ENCODE peak calls at places on chromosomes 6 and 20, in ten cellular contexts. U is breast epithelium, S is neural progenitor cell, D is suprapubic skin, F is lung, E is lower lobe of right lung, C is tibial artery, J is tibial nerve, P is fibroblast of lung, N is colonic mucosa. W is an unnamed sample. For H3K9me3 and H3K4me1, the result is how much of the 10 kb centered on the place peaks cover.

GRCh38 chr6:28537065-28537464 is 11.4 kb downstream of the GPX5 start:
- DNase-seq in U (no peak), S (peak), D (no peak), F (no peak), E (no peak), C (no peak), J (no peak), P (peak), N (no peak), W (no peak)

GRCh38 chr6:166360243-166361079 is 18.1 kb upstream of the SFT2D1 start:
- DNase-seq in U (no peak), S (no peak), D (no peak), F (no peak), E (no peak), C (no peak), J (peak), P (peak), N (no peak), W (no peak)

GRCh38 chr6:4647414-4648365 is 128.5 kb upstream of the CDYL start:
- DNase-seq in U (peak), S (peak), D (peak), F (peak), E (peak), C (peak), J (peak), P (peak), N (peak), W (peak)

GRCh38 chr6:22828179-22829062 is 259.1 kb downstream of the HDGFL1 start:
- DNase-seq in U (peak), S (peak), D (no peak), F (peak), E (no peak), C (no peak), J (no peak), P (peak), N (peak), W (peak)

GRCh38 chr6:109794201-109794926 is 103.3 kb downstream of the FIG4 start:
- DNase-seq in U (no peak), S (no peak), D (no peak), F (no peak), E (no peak), C (no peak), J (no peak), P (peak), N (no peak), W (no peak)

GRCh38 chr6:17478223-17478907 is 85.0 kb downstream of the CAP2 start:
- DNase-seq in U (no peak), S (no peak), D (no peak), F (no peak), E (no peak), C (no peak), J (no peak), P (no peak), N (no peak), W (no peak)

GRCh38 chr6:43768983-43769525 is 957 bp upstream of the VEGFA start:
- DNase-seq in U (peak), S (peak), D (no peak), F (peak), E (peak), C (peak), J (peak), P (peak), N (peak), W (peak)

GRCh38 chr6:139181236-139181635 is 46.4 kb downstream of the HECA start:
- DNase-seq in U (no peak), S (no peak), D (no peak), F (no peak), E (no peak), C (no peak), J (no peak), P (no peak), N (no peak), W (no peak)

GRCh38 chr6:131136021-131136847 is 967 bp downstream of the AKAP7 start:
- DNase-seq in U (no peak), S (no peak), D (no peak), F (no peak), E (no peak), C (no peak), J (no peak), P (peak), N (peak), W (peak)

GRCh38 chr6:24926192-24926591 is 9.6 kb downstream of the RIPOR2 start:
- DNase-seq in U (no peak), S (no peak), D (no peak), F (no peak), E (no peak), C (no peak), J (no peak), P (no peak), N (no peak), W (no peak)

GRCh38 chr6:14549319-14549770 is 431.8 kb downstream of the CD83 start:
- DNase-seq in U (no peak), S (peak), D (no peak), F (no peak), E (no peak), C (no peak), J (no peak), P (no peak), N (peak), W (peak)

GRCh38 chr6:83590413-83590812 is 78.1 kb downstream of the PRSS35 start:
- DNase-seq in U (no peak), S (no peak), D (no peak), F (no peak), E (no peak), C (no peak), J (no peak), P (no peak), N (no peak), W (no peak)

GRCh38 chr20:25580711-25581110 is 4.6 kb downstream of the NINL start:
- DNase-seq in U (peak), S (no peak), D (no peak), F (peak), E (peak), C (no peak), J (no peak), P (peak), N (no peak), W (no peak)

GRCh38 chr6:30749554-30750378 is 5.4 kb upstream of the IER3 start:
- DNase-seq in U (no peak), S (no peak), D (no peak), F (no peak), E (no peak), C (no peak), J (no peak), P (no peak), N (peak), W (peak)

GRCh38 chr6:46850781-46851180 is 57.6 kb downstream of the MEP1A start:
- DNase-seq in U (no peak), S (no peak), D (no peak), F (no peak), E (no peak), C (no peak), J (no peak), P (peak), N (no peak), W (no peak)

GRCh38 chr6:166268431-166268830 is 39.8 kb downstream of the PRR18 start:
- DNase-seq in U (no peak), S (no peak), D (no peak), F (no peak), E (no peak), C (no peak), J (no peak), P (no peak), N (no peak), W (no peak)

GRCh38 chr20:16441526-16442164 is 131.6 kb downstream of the KIF16B start:
- DNase-seq in U (no peak), S (no peak), D (no peak), F (no peak), E (no peak), C (no peak), J (no peak), P (no peak), N (no peak), W (no peak)

GRCh38 chr20:59628171-59628570 is 23.8 kb downstream of the PHACTR3 start:
- DNase-seq in U (no peak), S (no peak), D (no peak), F (no peak), E (no peak), C (no peak), J (no peak), P (no peak), N (no peak), W (no peak)

GRCh38 chr20:2626853-2627541 is 25.4 kb upstream of the NOP56 start:
- DNase-seq in U (no peak), S (no peak), D (no peak), F (peak), E (peak), C (no peak), J (no peak), P (peak), N (peak), W (peak)

GRCh38 chr6:42226251-42227143 is 8.8 kb upstream of the MRPS10 start:
- DNase-seq in U (peak), S (no peak), D (no peak), F (no peak), E (no peak), C (no peak), J (no peak), P (peak), N (peak), W (no peak)

GRCh38 chr6:122718616-122719015 is 60.9 kb upstream of the FABP7 start:
- DNase-seq in U (no peak), S (no peak), D (no peak), F (no peak), E (no peak), C (no peak), J (no peak), P (no peak), N (no peak), W (no peak)

GRCh38 chr6:487956-488355 is 96.4 kb downstream of the IRF4 start:
- DNase-seq in U (no peak), S (no peak), D (no peak), F (no peak), E (no peak), C (no peak), J (no peak), P (no peak), N (no peak), W (no peak)

GRCh38 chr20:36817496-36817895 is 43.9 kb upstream of the DSN1 start:
- DNase-seq in U (no peak), S (no peak), D (no peak), F (no peak), E (no peak), C (no peak), J (no peak), P (no peak), N (no peak), W (no peak)

GRCh38 chr20:36818831-36819230 is 45.3 kb upstream of the DSN1 start:
- DNase-seq in U (no peak), S (no peak), D (no peak), F (no peak), E (no peak), C (no peak), J (no peak), P (no peak), N (no peak), W (no peak)

GRCh38 chr20:36820073-36820472 is 46.5 kb upstream of the DSN1 start:
- DNase-seq in U (no peak), S (no peak), D (no peak), F (no peak), E (no peak), C (no peak), J (no peak), P (no peak), N (no peak), W (no peak)

GRCh38 chr20:36819662-36820061 is 46.1 kb upstream of the DSN1 start:
- DNase-seq in U (no peak), S (peak), D (no peak), F (no peak), E (no peak), C (no peak), J (no peak), P (no peak), N (no peak), W (no peak)

DNA sequence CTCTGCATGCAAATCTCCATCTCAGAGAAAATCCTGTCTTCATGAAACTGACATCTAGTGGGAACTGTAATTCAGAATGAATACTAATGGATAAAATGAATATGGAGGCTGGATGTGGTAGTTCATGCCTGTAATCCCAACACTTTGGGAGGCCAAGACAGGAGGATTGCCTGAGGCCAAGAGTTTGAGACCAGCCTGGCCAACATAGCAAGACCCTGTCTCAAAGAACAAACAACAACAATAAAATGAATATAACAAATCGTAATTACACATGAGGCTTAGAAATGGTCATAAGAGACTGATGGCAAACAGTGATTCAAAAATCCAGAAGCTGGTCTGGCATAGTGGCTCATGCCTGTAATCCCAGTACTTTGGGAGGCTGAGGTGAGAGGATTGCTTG is 44.6 kb upstream of the DSN1 start:
- DNase-seq in U (no peak), S (no peak), D (no peak), F (no peak), E (no peak), C (no peak), J (no peak), P (no peak), N (no peak), W (no peak)
- H3K4me3 ChIP-seq in U (no peak), S (no peak), D (no peak), F (no peak), E (no peak), C (no peak), J (no peak), P (no peak), N (no peak), W (no peak)

DNA sequence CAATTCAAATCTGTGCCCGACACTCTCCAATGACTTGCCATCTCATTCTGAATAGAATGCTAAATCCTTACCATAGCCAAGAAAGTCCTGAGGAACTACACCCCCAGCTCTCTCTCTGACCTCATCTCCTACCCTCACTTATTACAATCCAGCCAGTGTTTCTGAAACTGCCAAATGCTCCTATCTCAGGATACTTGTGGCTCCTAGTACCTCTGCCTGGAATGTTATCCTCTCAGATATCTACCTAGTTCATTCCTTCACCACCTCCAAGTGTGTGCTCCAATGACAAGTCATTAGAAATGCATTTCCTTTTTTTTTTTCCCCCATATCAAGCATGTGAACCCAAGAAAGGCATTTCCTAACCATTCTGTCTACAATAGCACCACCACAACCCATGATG is 24.4 kb downstream of the ZNF184 start:
- DNase-seq in U (no peak), S (no peak), D (no peak), F (no peak), E (no peak), C (no peak), J (no peak), P (no peak), N (no peak), W (no peak)
- H3K9me3 ChIP-seq in U (half or more), S (under half), D (half or more), F (under half), E (half or more), C (under half), J (under half), P (under half), N (under half), W (under half)

GRCh38 chr20:38167466-38167850 is 2.4 kb upstream of the TGM2 start:
- DNase-seq in U (no peak), S (no peak), D (no peak), F (no peak), E (no peak), C (no peak), J (no peak), P (no peak), N (no peak), W (no peak)

GRCh38 chr20:38165089-38165965 is at the start of gene TGM2:
- DNase-seq in U (no peak), S (peak), D (no peak), F (peak), E (peak), C (peak), J (no peak), P (peak), N (peak), W (peak)

GRCh38 chr20:38165966-38166706 is 1.1 kb upstream of the TGM2 start:
- DNase-seq in U (no peak), S (no peak), D (no peak), F (no peak), E (no peak), C (no peak), J (no peak), P (peak), N (no peak), W (no peak)

GRCh38 chr20:38167851-38168760 is 3.0 kb upstream of the TGM2 start:
- DNase-seq in U (peak), S (peak), D (no peak), F (peak), E (peak), C (peak), J (no peak), P (peak), N (no peak), W (peak)

GRCh38 chr20:38166707-38167233 is 1.7 kb upstream of the TGM2 start:
- DNase-seq in U (no peak), S (no peak), D (no peak), F (no peak), E (no peak), C (no peak), J (no peak), P (no peak), N (no peak), W (no peak)
- H3K4me1 ChIP-seq in U (under half), S (under half), D (under half), F (under half), E (half or more), C (half or more), J (under half), P (under half), N (under half), W (under half)

GRCh38 chr6:167701010-167701409 is 125.7 kb upstream of the AFDN start:
- DNase-seq in U (no peak), S (no peak), D (no peak), F (no peak), E (no peak), C (no peak), J (no peak), P (no peak), N (no peak), W (no peak)

GRCh38 chr6:167698540-167698939 is 128.2 kb upstream of the AFDN start:
- DNase-seq in U (no peak), S (no peak), D (no peak), F (no peak), E (no peak), C (no peak), J (no peak), P (no peak), N (no peak), W (no peak)

GRCh38 chr6:167700199-167700598 is 126.5 kb upstream of the AFDN start:
- DNase-seq in U (no peak), S (no peak), D (no peak), F (no peak), E (no peak), C (no peak), J (no peak), P (peak), N (no peak), W (no peak)

GRCh38 chr6:167697316-167697715 is 129.4 kb upstream of the AFDN start:
- DNase-seq in U (no peak), S (no peak), D (no peak), F (no peak), E (no peak), C (no peak), J (no peak), P (peak), N (no peak), W (no peak)

GRCh38 chr6:167699141-167700036 is 127.3 kb upstream of the AFDN start:
- DNase-seq in U (peak), S (no peak), D (no peak), F (peak), E (peak), C (peak), J (no peak), P (peak), N (peak), W (peak)
- H3K4me3 ChIP-seq in U (no peak), S (no peak), D (peak), F (no peak), E (peak), C (no peak), J (no peak), P (no peak), N (no peak), W (no peak)

GRCh38 chr6:170159040-170159965 is 131.6 kb downstream of the DLL1 start:
- DNase-seq in U (no peak), S (no peak), D (peak), F (no peak), E (peak), C (no peak), J (no peak), P (no peak), N (no peak), W (no peak)
- H3K9me3 ChIP-seq in U (under half), S (under half), D (under half), F (under half), E (under half), C (under half), J (under half), P (under half), N (under half), W (under half)